ENCODE peak calls at places on chromosomes 16 and 17, in nine cellular contexts. One of them, this sample, is unnamed.

GRCh38 chr16:11201498-11202259 is 54.3 kb downstream of the SOCS1 start:
- DNase-seq in hepatocyte: peak
- DNase-seq in cardiac muscle cell: no peak
- DNase-seq in tibial artery: no peak
- DNase-seq in psoas muscle: no peak
- DNase-seq in endodermal cell: peak
- DNase-seq in lung: no peak
- DNase-seq in adrenal gland: peak
- DNase-seq in neural crest cell: no peak
- DNase-seq in this sample: no peak

GRCh38 chr17:38727661-38728220 is 2.4 kb upstream of the CISD3 start:
- DNase-seq in psoas muscle: no peak
- DNase-seq in cardiac muscle cell: no peak
- DNase-seq in hepatocyte: no peak
- DNase-seq in tibial artery: no peak
- DNase-seq in adrenal gland: peak
- DNase-seq in neural crest cell: no peak
- DNase-seq in endodermal cell: no peak
- DNase-seq in lung: no peak
- DNase-seq in this sample: no peak

GRCh38 chr16:4370570-4371480 is 823 bp upstream of the VASN start:
- DNase-seq in hepatocyte: peak
- DNase-seq in psoas muscle: peak
- DNase-seq in lung: peak
- DNase-seq in endodermal cell: no peak
- DNase-seq in neural crest cell: no peak
- DNase-seq in adrenal gland: peak
- DNase-seq in cardiac muscle cell: no peak
- DNase-seq in tibial artery: peak
- DNase-seq in this sample: no peak

GRCh38 chr17:31740611-31741082 is 118.4 kb downstream of the COPRS start:
- DNase-seq in adrenal gland: no peak
- DNase-seq in tibial artery: peak
- DNase-seq in hepatocyte: peak
- DNase-seq in endodermal cell: no peak
- DNase-seq in cardiac muscle cell: no peak
- DNase-seq in neural crest cell: no peak
- DNase-seq in psoas muscle: no peak
- DNase-seq in lung: no peak
- DNase-seq in this sample: no peak

GRCh38 chr16:3857189-3858013 is 23.1 kb downstream of the CREBBP start:
- DNase-seq in neural crest cell: no peak
- DNase-seq in psoas muscle: no peak
- DNase-seq in cardiac muscle cell: no peak
- DNase-seq in hepatocyte: peak
- DNase-seq in adrenal gland: peak
- DNase-seq in tibial artery: peak
- DNase-seq in endodermal cell: no peak
- DNase-seq in lung: peak
- DNase-seq in this sample: no peak

GRCh38 chr16:3454093-3454492 is 10.6 kb downstream of the NAA60 start:
- DNase-seq in neural crest cell: no peak
- DNase-seq in lung: no peak
- DNase-seq in adrenal gland: no peak
- DNase-seq in hepatocyte: no peak
- DNase-seq in cardiac muscle cell: no peak
- DNase-seq in tibial artery: no peak
- DNase-seq in endodermal cell: peak
- DNase-seq in psoas muscle: no peak
- DNase-seq in this sample: no peak

GRCh38 chr17:81929253-81930141 is 2.0 kb upstream of the MAFG start:
- DNase-seq in hepatocyte: no peak
- DNase-seq in adrenal gland: no peak
- DNase-seq in tibial artery: no peak
- DNase-seq in cardiac muscle cell: no peak
- DNase-seq in lung: no peak
- DNase-seq in psoas muscle: peak
- DNase-seq in neural crest cell: no peak
- DNase-seq in endodermal cell: no peak
- DNase-seq in this sample: no peak

GRCh38 chr17:77337150-77337549 is 196.4 kb downstream of the SEC14L1 start:
- DNase-seq in lung: no peak
- DNase-seq in hepatocyte: no peak
- DNase-seq in cardiac muscle cell: no peak
- DNase-seq in neural crest cell: no peak
- DNase-seq in psoas muscle: no peak
- DNase-seq in adrenal gland: no peak
- DNase-seq in endodermal cell: no peak
- DNase-seq in tibial artery: no peak
- DNase-seq in this sample: no peak

GRCh38 chr17:48626470-48627241 is 498 bp upstream of the HOXB9 start:
- DNase-seq in psoas muscle: no peak
- DNase-seq in hepatocyte: peak
- DNase-seq in tibial artery: no peak
- DNase-seq in lung: no peak
- DNase-seq in adrenal gland: no peak
- DNase-seq in cardiac muscle cell: no peak
- DNase-seq in neural crest cell: no peak
- DNase-seq in endodermal cell: peak
- DNase-seq in this sample: no peak

GRCh38 chr16:67395458-67396158 is 2.3 kb upstream of the TPPP3 start:
- DNase-seq in hepatocyte: no peak
- DNase-seq in psoas muscle: peak
- DNase-seq in tibial artery: no peak
- DNase-seq in lung: no peak
- DNase-seq in adrenal gland: no peak
- DNase-seq in endodermal cell: no peak
- DNase-seq in cardiac muscle cell: no peak
- DNase-seq in neural crest cell: no peak
- DNase-seq in this sample: no peak

GRCh38 chr17:77617516-77617915 is 341.0 kb upstream of the TNRC6C start:
- DNase-seq in hepatocyte: no peak
- DNase-seq in cardiac muscle cell: no peak
- DNase-seq in endodermal cell: peak
- DNase-seq in adrenal gland: no peak
- DNase-seq in neural crest cell: no peak
- DNase-seq in tibial artery: no peak
- DNase-seq in psoas muscle: no peak
- DNase-seq in lung: no peak
- DNase-seq in this sample: no peak

GRCh38 chr16:16997349-16997748 is 473.4 kb downstream of the XYLT1 start:
- DNase-seq in psoas muscle: no peak
- DNase-seq in neural crest cell: no peak
- DNase-seq in tibial artery: no peak
- DNase-seq in cardiac muscle cell: no peak
- DNase-seq in adrenal gland: no peak
- DNase-seq in endodermal cell: no peak
- DNase-seq in lung: no peak
- DNase-seq in hepatocyte: no peak
- DNase-seq in this sample: no peak

GRCh38 chr17:79757140-79757745 is 20.7 kb upstream of the CBX2 start:
- DNase-seq in adrenal gland: no peak
- DNase-seq in lung: no peak
- DNase-seq in psoas muscle: no peak
- DNase-seq in neural crest cell: no peak
- DNase-seq in hepatocyte: no peak
- DNase-seq in endodermal cell: no peak
- DNase-seq in tibial artery: no peak
- DNase-seq in cardiac muscle cell: no peak
- DNase-seq in this sample: no peak

GRCh38 chr16:87238371-87238715 is 78.8 kb downstream of the C16orf95 start:
- DNase-seq in tibial artery: peak
- DNase-seq in endodermal cell: no peak
- DNase-seq in hepatocyte: no peak
- DNase-seq in cardiac muscle cell: no peak
- DNase-seq in adrenal gland: no peak
- DNase-seq in psoas muscle: no peak
- DNase-seq in lung: no peak
- DNase-seq in neural crest cell: no peak
- DNase-seq in this sample: no peak

GRCh38 chr16:72715267-72715666 is 332.7 kb downstream of the ZFHX3 start:
- DNase-seq in endodermal cell: no peak
- DNase-seq in lung: no peak
- DNase-seq in psoas muscle: no peak
- DNase-seq in hepatocyte: no peak
- DNase-seq in cardiac muscle cell: no peak
- DNase-seq in neural crest cell: no peak
- DNase-seq in adrenal gland: no peak
- DNase-seq in tibial artery: no peak
- DNase-seq in this sample: no peak

DNA sequence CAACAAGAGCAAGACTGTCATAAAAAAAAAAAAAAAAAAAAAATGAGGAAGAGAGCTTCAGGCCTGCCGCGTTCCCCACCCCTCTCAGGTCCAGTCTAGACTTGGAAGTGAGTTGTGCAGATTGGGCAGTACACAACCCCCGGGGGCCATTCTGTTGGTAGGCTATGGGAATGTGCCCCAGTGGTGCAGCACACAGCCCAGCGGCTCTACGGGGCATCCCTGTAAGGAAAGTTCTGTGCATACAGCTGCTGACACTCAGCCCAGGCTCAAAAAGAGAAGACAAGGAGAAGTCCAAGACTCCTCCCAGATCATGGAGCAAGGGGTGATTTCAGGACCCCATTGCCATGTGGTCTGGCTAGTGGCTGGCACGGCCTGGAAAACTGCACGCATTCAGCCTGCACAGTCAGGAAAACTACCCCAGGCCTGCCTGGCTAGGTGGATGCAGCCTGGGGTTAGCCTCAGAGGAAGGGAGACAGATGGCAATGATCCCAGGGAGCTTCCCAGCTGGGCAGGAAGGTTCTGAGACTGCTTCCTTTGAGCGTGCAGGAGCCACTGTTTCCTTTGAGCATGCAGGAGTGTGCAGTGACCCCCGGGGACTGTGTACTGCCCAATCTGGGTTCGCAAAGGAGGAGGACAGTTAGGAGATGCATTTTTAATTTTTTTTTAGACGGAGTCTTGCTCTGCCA is 44.8 kb downstream of the PECAM1 start:
- DNase-seq in psoas muscle: no peak
- DNase-seq in tibial artery: peak
- DNase-seq in lung: no peak
- DNase-seq in neural crest cell: no peak
- DNase-seq in endodermal cell: no peak
- DNase-seq in cardiac muscle cell: no peak
- DNase-seq in adrenal gland: no peak
- DNase-seq in hepatocyte: no peak
- DNase-seq in this sample: no peak
- TF ChIP-seq CTCF in psoas muscle: no peak
- TF ChIP-seq CTCF in tibial artery: no peak
- TF ChIP-seq CTCF in lung: no peak
- TF ChIP-seq CTCF in neural crest cell: no peak
- TF ChIP-seq CTCF in endodermal cell: no peak
- TF ChIP-seq CTCF in cardiac muscle cell: no peak
- TF ChIP-seq CTCF in adrenal gland: no peak
- TF ChIP-seq CTCF in hepatocyte: no peak
- TF ChIP-seq CTCF in this sample: no peak

DNA sequence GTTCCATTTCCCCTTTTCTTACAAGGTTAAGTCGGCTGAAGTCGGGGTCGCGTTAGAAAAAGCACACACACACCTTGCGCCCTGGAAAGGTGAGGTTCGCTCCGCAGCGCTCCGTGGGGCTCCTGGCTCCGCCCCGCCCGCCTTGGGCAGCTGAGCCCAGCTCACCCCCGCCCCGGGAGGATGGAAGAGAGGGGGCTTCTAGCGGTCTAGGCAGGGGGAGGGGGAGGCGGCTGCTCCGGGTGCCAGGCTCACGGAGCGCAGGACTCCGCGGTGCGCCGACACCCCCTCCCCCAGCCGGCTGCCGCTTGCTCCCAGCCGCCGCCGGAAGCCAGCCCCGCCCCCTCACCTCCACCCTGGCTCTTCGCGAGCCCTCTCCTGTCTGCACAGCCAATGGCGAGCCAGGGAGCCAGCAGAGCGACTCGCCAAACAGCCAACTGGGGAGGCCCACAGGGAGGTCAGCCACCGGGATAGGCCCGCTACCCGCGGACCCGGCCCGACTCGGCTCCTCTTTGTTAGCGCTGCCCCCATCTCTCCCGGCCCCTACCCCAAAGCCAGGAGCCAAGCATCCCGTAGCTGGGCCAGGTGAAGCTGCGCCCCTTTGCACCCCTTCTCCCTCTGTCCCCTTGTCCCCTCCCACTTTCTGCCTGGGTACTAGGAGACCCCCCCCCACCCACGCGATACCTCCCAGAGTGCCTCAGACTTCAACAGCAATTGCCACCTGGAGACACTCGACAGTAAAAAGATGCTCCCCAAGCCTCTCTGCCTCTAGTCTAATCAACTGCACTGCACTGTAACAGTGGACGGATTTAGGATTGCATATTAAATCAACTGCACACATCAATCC is 30.2 kb downstream of the FAM222B start:
- DNase-seq in cardiac muscle cell: peak
- DNase-seq in tibial artery: peak
- DNase-seq in lung: peak
- DNase-seq in endodermal cell: peak
- DNase-seq in hepatocyte: peak
- DNase-seq in psoas muscle: peak
- DNase-seq in neural crest cell: peak
- DNase-seq in adrenal gland: peak
- DNase-seq in this sample: peak
- TF ChIP-seq CTCF in cardiac muscle cell: no peak
- TF ChIP-seq CTCF in tibial artery: peak
- TF ChIP-seq CTCF in lung: no peak
- TF ChIP-seq CTCF in endodermal cell: no peak
- TF ChIP-seq CTCF in hepatocyte: no peak
- TF ChIP-seq CTCF in psoas muscle: no peak
- TF ChIP-seq CTCF in neural crest cell: no peak
- TF ChIP-seq CTCF in adrenal gland: peak
- TF ChIP-seq CTCF in this sample: no peak

GRCh38 chr17:55004484-55004883 is 35.9 kb downstream of the STXBP4 start:
- DNase-seq in psoas muscle: no peak
- DNase-seq in endodermal cell: peak
- DNase-seq in cardiac muscle cell: no peak
- DNase-seq in adrenal gland: no peak
- DNase-seq in neural crest cell: no peak
- DNase-seq in tibial artery: no peak
- DNase-seq in lung: no peak
- DNase-seq in hepatocyte: no peak
- DNase-seq in this sample: no peak

DNA sequence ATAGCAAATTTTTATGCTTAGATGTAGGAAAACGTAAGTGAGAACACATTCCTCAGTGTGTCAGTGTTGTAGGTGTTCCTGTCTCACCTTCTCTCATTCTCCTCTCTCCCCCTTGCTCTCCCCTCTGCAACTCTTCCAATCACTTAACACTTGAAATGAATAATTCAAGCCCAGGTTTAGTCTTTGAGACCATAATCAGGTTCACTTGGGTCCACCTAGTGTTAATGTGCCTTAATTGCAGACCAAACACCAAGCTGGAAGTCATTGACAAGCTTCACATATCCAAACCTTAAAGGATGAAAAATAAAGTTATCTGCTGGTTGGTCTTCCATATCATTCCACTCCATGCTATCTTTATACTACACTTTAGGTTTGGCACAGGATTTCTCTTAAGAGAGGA is 37.0 kb downstream of the STXBP4 start:
- DNase-seq in hepatocyte: peak
- DNase-seq in endodermal cell: peak
- DNase-seq in adrenal gland: no peak
- DNase-seq in lung: no peak
- DNase-seq in tibial artery: no peak
- DNase-seq in neural crest cell: no peak
- DNase-seq in cardiac muscle cell: peak
- DNase-seq in psoas muscle: no peak
- DNase-seq in this sample: no peak
- TF ChIP-seq CTCF in hepatocyte: peak
- TF ChIP-seq CTCF in endodermal cell: peak
- TF ChIP-seq CTCF in adrenal gland: peak
- TF ChIP-seq CTCF in lung: no peak
- TF ChIP-seq CTCF in tibial artery: no peak
- TF ChIP-seq CTCF in neural crest cell: peak
- TF ChIP-seq CTCF in cardiac muscle cell: peak
- TF ChIP-seq CTCF in psoas muscle: no peak
- TF ChIP-seq CTCF in this sample: peak

GRCh38 chr16:13331918-13332317 is 430.5 kb downstream of the SHISA9 start:
- DNase-seq in lung: no peak
- DNase-seq in cardiac muscle cell: no peak
- DNase-seq in tibial artery: no peak
- DNase-seq in neural crest cell: no peak
- DNase-seq in adrenal gland: no peak
- DNase-seq in endodermal cell: peak
- DNase-seq in psoas muscle: no peak
- DNase-seq in hepatocyte: no peak
- DNase-seq in this sample: no peak
- TF ChIP-seq CTCF in lung: no peak
- TF ChIP-seq CTCF in cardiac muscle cell: no peak
- TF ChIP-seq CTCF in tibial artery: no peak
- TF ChIP-seq CTCF in neural crest cell: no peak
- TF ChIP-seq CTCF in adrenal gland: no peak
- TF ChIP-seq CTCF in endodermal cell: peak
- TF ChIP-seq CTCF in psoas muscle: no peak
- TF ChIP-seq CTCF in hepatocyte: peak
- TF ChIP-seq CTCF in this sample: no peak